ENCODE peak calls at places on chromosomes 7 and 10, in six cellular contexts. O, Q, U, L, A and N are unnamed samples.

GRCh38 chr10:74975758-74976157 is 135.7 kb upstream of the SAMD8 start:
- DNase-seq in O (no peak), Q (no peak), A (no peak), L (no peak), U (no peak), N (no peak)

GRCh38 chr7:7183061-7183832 is 903 bp downstream of the C1GALT1 start:
- DNase-seq in L (no peak), A (no peak), U (peak), Q (peak), O (no peak), N (no peak)

GRCh38 chr10:92972066-92972870 is 88.3 kb upstream of the CYP26C1 start:
- DNase-seq in O (no peak), Q (no peak), L (peak), U (peak), A (no peak), N (peak)

GRCh38 chr7:131538791-131539179 is 17.6 kb downstream of the PODXL start:
- DNase-seq in Q (peak), L (no peak), A (no peak), U (no peak), O (no peak), N (no peak)

GRCh38 chr10:104077282-104078151 is 8.2 kb downstream of the COL17A1 start:
- DNase-seq in Q (no peak), O (no peak), A (no peak), L (no peak), U (no peak), N (no peak)

GRCh38 chr10:103184615-103185014 is 8.5 kb downstream of the NT5C2 start:
- DNase-seq in A (no peak), L (no peak), U (peak), Q (no peak), O (no peak), N (no peak)

GRCh38 chr7:141706394-141707064 is 1.6 kb upstream of the WEE2 start:
- DNase-seq in A (no peak), L (peak), O (no peak), U (no peak), Q (no peak), N (no peak)

GRCh38 chr10:36048780-36049179 is 406.7 kb upstream of the FZD8 start:
- DNase-seq in U (no peak), Q (no peak), L (no peak), A (no peak), O (no peak), N (no peak)

GRCh38 chr10:126935263-126935946 is 30.2 kb downstream of the DOCK1 start:
- DNase-seq in Q (no peak), A (no peak), L (peak), U (no peak), O (no peak), N (no peak)

GRCh38 chr7:55448526-55448925 is 83.4 kb downstream of the LANCL2 start:
- DNase-seq in L (no peak), U (no peak), O (no peak), A (no peak), Q (no peak), N (no peak)

GRCh38 chr10:34567854-34568253 is 247.2 kb downstream of the PARD3 start:
- DNase-seq in O (no peak), L (no peak), A (no peak), Q (no peak), U (no peak), N (no peak)

GRCh38 chr10:11160982-11161554 is 143.4 kb downstream of the CELF2 start:
- DNase-seq in U (no peak), O (no peak), A (no peak), L (no peak), Q (peak), N (no peak)

GRCh38 chr10:112793197-112793921 is 156.7 kb upstream of the TCF7L2 start:
- DNase-seq in A (no peak), O (no peak), U (peak), Q (no peak), L (no peak), N (no peak)

DNA sequence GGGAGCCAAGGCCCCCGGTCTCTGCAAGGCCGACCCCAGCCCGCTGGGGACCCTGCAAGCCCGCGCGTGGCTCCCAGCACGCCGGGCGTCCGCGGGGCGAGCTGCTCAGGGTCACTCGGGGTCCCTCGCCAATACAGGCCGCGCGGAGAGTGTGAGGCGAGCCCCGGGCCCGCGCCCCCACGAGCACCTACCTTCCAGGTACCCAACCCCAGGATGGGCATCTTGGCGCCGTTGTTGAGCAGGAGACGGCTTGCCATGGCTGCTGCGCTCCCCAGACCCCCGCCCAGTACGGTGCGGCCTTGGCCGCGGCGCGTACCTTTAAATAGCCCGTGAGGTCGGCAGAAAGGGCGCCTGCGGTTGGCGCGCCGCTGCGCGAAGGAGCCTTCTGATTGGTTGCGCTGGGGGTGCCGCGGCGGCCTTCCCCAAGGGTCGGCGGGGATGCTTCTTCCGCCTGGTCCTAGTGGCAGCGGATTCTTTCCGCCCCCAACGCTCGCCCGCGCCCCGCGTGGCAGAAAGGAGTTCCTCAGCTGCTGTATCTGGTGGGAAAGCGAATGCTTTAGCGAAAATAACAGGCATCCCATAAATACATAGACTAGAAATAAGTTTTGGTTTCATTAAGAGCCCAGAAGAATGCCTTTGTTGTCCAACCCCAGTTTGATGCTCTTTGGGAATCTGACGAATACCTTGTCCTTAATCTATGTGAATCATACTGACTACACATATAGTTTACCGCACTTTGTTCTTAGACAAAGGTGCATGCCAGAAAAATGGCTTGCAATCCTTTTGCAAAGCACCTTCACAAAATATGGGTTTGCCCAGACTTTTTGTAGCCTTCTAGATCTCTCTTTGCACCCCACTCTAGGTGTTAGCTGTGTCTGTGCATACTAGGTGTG is at the start of gene AKR1B1:
- DNase-seq in A (peak), Q (peak), O (peak), L (peak), U (peak), N (peak)
- TF ChIP-seq CTCF in A (peak), Q (peak), O (peak), L (peak), U (peak), N (peak)

DNA sequence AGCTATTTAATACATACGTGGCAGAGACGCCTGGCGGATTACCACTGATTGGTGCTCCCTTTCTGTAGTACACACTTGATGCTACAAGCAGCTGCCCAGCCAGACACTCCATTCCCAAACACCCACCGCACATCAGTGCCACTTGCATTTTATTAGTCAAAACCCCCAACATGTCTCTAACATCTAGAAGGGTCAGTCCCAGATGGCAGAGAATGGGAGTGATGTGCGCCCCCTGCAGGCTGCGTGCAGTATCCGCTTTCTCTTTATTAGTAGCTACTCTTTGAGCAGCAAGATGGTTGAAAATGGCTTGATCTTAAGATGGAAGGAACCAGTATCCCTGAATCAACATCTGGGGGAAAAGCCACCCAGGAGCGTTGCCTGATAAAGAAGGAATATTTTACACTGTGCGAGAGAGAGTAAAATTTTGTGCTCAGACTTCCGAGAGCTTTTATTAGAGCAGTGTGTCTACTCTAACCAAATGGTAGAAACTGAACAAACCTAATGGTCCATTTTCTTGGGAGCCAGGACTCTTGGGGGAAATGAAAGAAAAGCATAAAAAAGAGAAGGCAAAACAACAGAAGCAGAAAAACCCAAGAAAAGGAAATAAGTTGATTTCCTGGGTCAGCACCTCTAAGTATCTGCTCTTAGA is 78.3 kb downstream of the ST8SIA6 start:
- DNase-seq in A (no peak), U (no peak), O (no peak), Q (no peak), L (no peak), N (no peak)
- TF ChIP-seq CTCF in A (peak), U (peak), O (no peak), Q (no peak), L (peak), N (peak)

DNA sequence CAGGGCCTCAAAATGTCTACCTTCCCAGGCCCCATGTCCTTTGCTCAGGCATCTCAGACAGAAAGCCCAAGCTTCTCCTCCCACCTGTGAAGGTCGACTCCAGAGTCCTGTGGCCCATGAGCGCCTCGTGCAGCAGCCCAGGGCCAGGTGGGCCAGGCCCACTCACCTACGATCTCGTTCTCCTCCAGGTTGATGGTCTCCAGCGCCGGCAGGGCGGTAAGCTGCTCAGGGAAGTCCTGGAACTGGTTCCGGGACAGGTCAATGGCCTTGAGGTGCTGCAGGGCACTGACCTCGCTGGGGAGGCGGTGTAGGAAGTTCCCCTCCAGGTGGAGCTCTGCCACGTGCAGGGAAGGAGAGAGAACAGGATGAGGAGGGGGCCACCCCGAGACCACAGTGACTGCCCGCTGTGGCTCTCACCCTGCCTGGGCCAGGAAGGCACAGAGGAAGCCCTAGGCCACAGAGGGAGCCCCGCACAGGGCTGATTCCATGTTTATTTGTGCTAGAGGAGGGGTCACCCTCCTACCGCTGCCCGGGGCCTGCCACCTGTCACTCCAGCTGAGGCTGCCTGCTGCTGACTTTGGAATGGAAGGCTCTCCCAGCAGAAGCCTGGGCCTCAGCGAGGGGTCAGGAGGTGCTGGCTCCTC is 40.0 kb upstream of the NPFFR1 start:
- DNase-seq in L (no peak), U (no peak), O (no peak), A (no peak), Q (peak), N (no peak)
- TF ChIP-seq CTCF in L (no peak), U (no peak), O (no peak), A (no peak), Q (no peak), N (peak)

GRCh38 chr10:95469676-95470075 is 91.5 kb downstream of the SORBS1 start:
- DNase-seq in Q (no peak), U (no peak), A (no peak), O (no peak), L (no peak), N (no peak)

GRCh38 chr10:95469251-95469650 is 91.9 kb downstream of the SORBS1 start:
- DNase-seq in L (no peak), Q (no peak), U (no peak), O (no peak), A (no peak), N (no peak)

GRCh38 chr10:95466450-95466849 is 94.7 kb downstream of the SORBS1 start:
- DNase-seq in U (no peak), O (no peak), Q (no peak), A (no peak), L (no peak), N (no peak)

GRCh38 chr10:95464280-95464679 is 96.9 kb downstream of the SORBS1 start:
- DNase-seq in U (no peak), A (no peak), O (no peak), L (no peak), Q (no peak), N (no peak)

GRCh38 chr10:95467162-95467599 is 94.0 kb downstream of the SORBS1 start:
- DNase-seq in A (no peak), U (no peak), O (peak), Q (peak), L (peak), N (no peak)
- TF ChIP-seq CTCF in A (no peak), U (no peak), O (no peak), Q (no peak), L (peak), N (peak)

DNA sequence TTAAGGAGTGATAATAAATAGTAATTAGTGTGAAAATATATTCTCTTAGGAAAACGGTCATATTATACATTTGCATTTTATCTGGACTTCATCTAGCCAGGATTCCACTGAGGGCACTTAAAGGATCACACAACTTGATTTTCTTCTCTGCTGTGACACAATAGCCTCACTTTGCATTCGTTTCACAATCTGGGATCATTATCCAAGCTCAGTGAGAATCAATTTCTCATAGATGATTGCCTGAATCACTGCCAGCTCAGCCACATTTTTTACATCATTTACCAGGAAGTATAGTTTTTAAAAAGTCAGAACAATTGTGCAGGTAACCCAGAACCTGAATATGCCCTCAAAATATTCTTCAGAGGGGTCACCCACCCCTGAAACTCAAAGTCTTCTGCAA is 68.9 kb downstream of the PTPRZ1 start:
- DNase-seq in A (no peak), Q (no peak), U (no peak), L (no peak), O (no peak), N (no peak)
- TF ChIP-seq CTCF in A (no peak), Q (no peak), U (no peak), L (no peak), O (no peak), N (no peak)

DNA sequence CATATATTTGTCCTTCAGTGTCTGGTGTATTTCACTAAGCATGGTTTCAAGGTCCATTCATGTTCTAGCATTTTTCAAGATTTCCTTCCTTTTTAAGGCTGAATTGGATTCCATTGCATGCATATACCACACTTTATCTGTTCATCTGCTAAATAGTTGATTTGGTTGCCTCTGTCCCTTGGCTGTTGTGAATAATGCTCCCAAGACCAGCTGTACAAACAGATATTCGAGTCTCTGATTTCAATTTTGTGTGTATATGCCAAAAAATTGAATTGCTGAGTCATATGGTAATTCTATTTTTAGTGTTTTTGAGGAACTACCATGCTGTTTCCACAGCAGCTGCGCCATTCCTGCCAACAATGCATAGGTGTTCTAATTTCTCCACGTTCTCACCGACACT is 216.4 kb downstream of the NRG3 start:
- DNase-seq in Q (no peak), A (no peak), O (no peak), L (no peak), U (no peak), N (no peak)
- TF ChIP-seq CTCF in Q (no peak), A (no peak), O (no peak), L (no peak), U (no peak), N (no peak)

DNA sequence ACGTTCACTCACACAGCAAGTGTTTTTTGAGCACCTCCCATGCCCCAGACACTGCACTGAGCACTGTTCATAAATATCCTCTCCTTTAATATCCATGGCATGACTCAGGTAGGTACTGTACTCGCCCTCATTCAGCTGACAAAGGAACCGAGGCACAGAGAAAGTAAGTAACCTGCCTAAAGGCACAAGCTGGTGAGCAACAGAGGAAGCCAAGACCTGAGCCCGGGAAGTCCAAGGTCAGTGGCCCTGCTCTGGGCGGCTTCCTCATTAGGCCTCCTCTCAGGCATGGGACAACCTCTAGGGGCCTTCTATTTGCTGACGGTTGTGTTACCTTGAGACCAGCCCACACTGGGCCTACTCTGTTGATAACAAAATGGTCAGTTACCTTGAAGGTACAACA is 45.1 kb upstream of the EZH2 start:
- DNase-seq in U (no peak), A (no peak), L (no peak), O (no peak), Q (no peak), N (no peak)
- TF ChIP-seq CTCF in U (no peak), A (no peak), L (no peak), O (no peak), Q (no peak), N (no peak)

GRCh38 chr10:60916025-60916424 is 28.0 kb downstream of the RHOBTB1 start:
- DNase-seq in L (no peak), O (no peak), Q (no peak), U (no peak), A (no peak), N (no peak)
- TF ChIP-seq CTCF in L (no peak), O (no peak), Q (no peak), U (no peak), A (no peak), N (peak)

GRCh38 chr10:71962915-71963314 is 1.3 kb upstream of the CHST3 start:
- DNase-seq in Q (no peak), A (no peak), O (no peak), U (no peak), L (no peak), N (no peak)

GRCh38 chr10:71952745-71953144 is 11.4 kb upstream of the CHST3 start:
- DNase-seq in Q (no peak), L (no peak), A (no peak), U (no peak), O (no peak), N (no peak)

GRCh38 chr10:71959526-71959925 is 4.7 kb upstream of the CHST3 start:
- DNase-seq in A (no peak), L (no peak), U (no peak), O (no peak), Q (no peak), N (no peak)

GRCh38 chr10:71961831-71962230 is 2.4 kb upstream of the CHST3 start:
- DNase-seq in O (no peak), U (no peak), L (no peak), A (no peak), Q (no peak), N (no peak)

DNA sequence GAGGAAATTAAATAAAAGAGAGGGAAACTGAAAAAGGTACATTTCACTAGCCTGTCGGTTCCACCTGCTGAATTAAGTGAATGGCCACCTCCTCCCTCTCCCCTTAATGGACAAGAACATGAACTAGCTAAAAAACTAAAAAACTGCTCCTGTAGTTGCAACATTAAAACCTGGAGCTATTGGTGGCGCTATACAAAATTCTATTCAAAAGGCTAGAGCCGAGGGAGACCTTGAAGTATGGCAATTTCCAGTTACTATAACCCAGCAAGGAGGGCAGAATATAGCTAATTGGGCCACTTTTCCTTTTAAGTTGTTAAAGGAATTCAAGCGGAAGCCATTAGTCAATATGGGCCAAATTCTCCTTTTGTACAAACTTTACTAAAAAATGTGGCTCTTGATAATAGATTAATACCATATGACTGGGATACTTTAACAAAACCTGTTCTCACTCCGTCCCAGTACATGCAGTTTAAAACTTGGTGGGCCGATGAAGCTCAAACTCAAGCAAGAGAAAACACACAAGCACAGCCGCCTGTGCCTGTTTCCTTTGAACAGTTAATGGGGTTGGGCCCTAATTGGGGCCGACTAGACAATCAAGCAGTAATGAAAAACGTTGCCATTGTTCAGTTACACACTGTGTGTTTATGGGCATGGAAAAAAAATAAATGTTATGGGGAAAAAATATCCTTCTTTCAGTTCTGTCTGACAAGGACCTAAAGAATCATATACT is 6.5 kb upstream of the CHST3 start:
- DNase-seq in Q (no peak), L (no peak), U (no peak), A (no peak), O (no peak), N (no peak)
- TF ChIP-seq CTCF in Q (no peak), L (peak), U (peak), A (peak), O (no peak), N (no peak)